ENCODE peak calls at places on chromosomes 12 and 14, in eight cellular contexts. C is GM23248, G is GM20000, J is NCI-H1105 treated with DMSO at 0.1 percent for 48 hours, W is astrocyte, D is GOT3, P is Right ventricle myocardium superior, Q is dorsolateral prefrontal cortex. B is an unnamed sample.

GRCh38 chr12:109728921-109729836 is 15.6 kb downstream of the FAM222A start:
- DNase-seq in C (no peak), G (no peak), J (peak), W (no peak), D (no peak), P (peak), Q (peak), B (no peak)

GRCh38 chr14:100193417-100194357 is 34.2 kb upstream of the DEGS2 start:
- DNase-seq in C (no peak), G (peak), J (no peak), W (no peak), D (no peak), P (no peak), Q (peak), B (peak)

GRCh38 chr12:132115500-132115899 is 28.6 kb downstream of the DDX51 start:
- DNase-seq in C (no peak), G (no peak), J (no peak), W (no peak), D (no peak), P (no peak), Q (no peak), B (no peak)

GRCh38 chr12:104686196-104686595 is 229.4 kb downstream of the CHST11 start:
- DNase-seq in C (peak), G (no peak), J (no peak), W (peak), D (no peak), P (no peak), Q (no peak), B (no peak)

GRCh38 chr14:69242311-69243224 is 17.4 kb upstream of the GALNT16 start:
- DNase-seq in C (peak), G (peak), J (peak), W (peak), D (no peak), P (no peak), Q (no peak), B (peak)

GRCh38 chr14:103522649-103523582 is at the start of gene CKB:
- DNase-seq in C (peak), G (peak), J (peak), W (no peak), D (no peak), P (peak), Q (peak), B (peak)

GRCh38 chr12:76194724-76195123 is 110.2 kb upstream of the NAP1L1 start:
- DNase-seq in C (no peak), G (no peak), J (no peak), W (no peak), D (no peak), P (no peak), Q (no peak), B (no peak)

GRCh38 chr12:26212356-26212755 is 17.0 kb downstream of the SSPN start:
- DNase-seq in C (no peak), G (no peak), J (no peak), W (no peak), D (no peak), P (no peak), Q (no peak), B (no peak)

GRCh38 chr12:607541-608001 is 55.7 kb downstream of the NINJ2 start:
- DNase-seq in C (no peak), G (no peak), J (no peak), W (peak), D (no peak), P (peak), Q (no peak), B (no peak)

GRCh38 chr12:57319678-57320469 is 68.9 kb upstream of the STAC3 start:
- DNase-seq in C (no peak), G (no peak), J (no peak), W (no peak), D (no peak), P (no peak), Q (no peak), B (peak)

GRCh38 chr12:5694759-5695409 is 250.2 kb downstream of the ANO2 start:
- DNase-seq in C (no peak), G (no peak), J (no peak), W (peak), D (no peak), P (no peak), Q (no peak), B (no peak)

GRCh38 chr12:5921027-5921909 is 23.8 kb downstream of the ANO2 start:
- DNase-seq in C (no peak), G (no peak), J (no peak), W (no peak), D (no peak), P (no peak), Q (no peak), B (no peak)

GRCh38 chr12:2547273-2548044 is 247.3 kb upstream of the FKBP4 start:
- DNase-seq in C (no peak), G (no peak), J (no peak), W (no peak), D (no peak), P (no peak), Q (no peak), B (no peak)

GRCh38 chr12:95083938-95084337 is 10.5 kb upstream of the NR2C1 start:
- DNase-seq in C (peak), G (no peak), J (no peak), W (peak), D (no peak), P (no peak), Q (no peak), B (no peak)

GRCh38 chr12:46473634-46474201 is 101.1 kb upstream of the SLC38A2 start:
- DNase-seq in C (peak), G (peak), J (peak), W (peak), D (no peak), P (peak), Q (no peak), B (no peak)

GRCh38 chr12:68880660-68881325 is 52.2 kb downstream of the CPM start:
- DNase-seq in C (no peak), G (no peak), J (no peak), W (no peak), D (no peak), P (no peak), Q (no peak), B (no peak)

GRCh38 chr14:83260751-83261150 is 1727.1 kb upstream of the SEL1L start:
- DNase-seq in C (no peak), G (no peak), J (no peak), W (no peak), D (no peak), P (no peak), Q (no peak), B (no peak)

GRCh38 chr12:46609281-46609623 is 216.5 kb downstream of the SLC38A4 start:
- DNase-seq in C (no peak), G (peak), J (no peak), W (no peak), D (no peak), P (no peak), Q (no peak), B (no peak)

GRCh38 chr14:58631720-58632119 is 6.0 kb upstream of the DACT1 start:
- DNase-seq in C (no peak), G (no peak), J (no peak), W (no peak), D (no peak), P (no peak), Q (no peak), B (no peak)

GRCh38 chr12:105928436-105928835 is 210.3 kb downstream of the NUAK1 start:
- DNase-seq in C (no peak), G (no peak), J (peak), W (no peak), D (no peak), P (no peak), Q (no peak), B (no peak)

GRCh38 chr12:48773686-48774085 is 15.2 kb downstream of the ADCY6 start:
- DNase-seq in C (no peak), G (no peak), J (no peak), W (no peak), D (no peak), P (no peak), Q (no peak), B (no peak)

GRCh38 chr14:23052182-23052623 is 5.1 kb downstream of the CDH24 start:
- DNase-seq in C (no peak), G (no peak), J (no peak), W (no peak), D (no peak), P (no peak), Q (peak), B (peak)

GRCh38 chr12:96907681-96908163 is 665 bp downstream of the NEDD1 start:
- DNase-seq in C (peak), G (peak), J (peak), W (peak), D (no peak), P (no peak), Q (no peak), B (peak)

GRCh38 chr12:12983420-12984035 is 16.5 kb downstream of the HEBP1 start:
- DNase-seq in C (peak), G (no peak), J (peak), W (peak), D (no peak), P (no peak), Q (no peak), B (peak)

B was measured in K562.